ENCODE peak calls at places on chromosome 9, in six cellular contexts. One of them, this sample, is unnamed.

GRCh38 chr9:68704804-68705635 is at the start of gene PIP5K1B:
- DNase-seq in lung: peak; percentile 87
- DNase-seq in heart left ventricle: peak; percentile 84
- DNase-seq in tibial artery: peak; percentile 80
- DNase-seq in OCI-LY7: peak; percentile 92
- DNase-seq in kidney: peak; percentile 91
- DNase-seq in this sample: no peak

GRCh38 chr9:133679056-133679455 is 42.9 kb downstream of the DBH start:
- DNase-seq in lung: no peak
- DNase-seq in heart left ventricle: peak; percentile 22
- DNase-seq in tibial artery: no peak
- DNase-seq in kidney: peak; percentile 66
- DNase-seq in OCI-LY7: no peak
- DNase-seq in this sample: no peak

GRCh38 chr9:76787677-76788076 is 23.4 kb downstream of the PCA3 start:
- DNase-seq in tibial artery: no peak
- DNase-seq in heart left ventricle: no peak
- DNase-seq in lung: no peak
- DNase-seq in kidney: no peak
- DNase-seq in OCI-LY7: no peak
- DNase-seq in this sample: no peak

GRCh38 chr9:4315582-4316215 is 15.8 kb upstream of the GLIS3 start:
- DNase-seq in lung: peak; percentile 71
- DNase-seq in OCI-LY7: peak; percentile 61
- DNase-seq in heart left ventricle: peak; percentile 80
- DNase-seq in kidney: peak; percentile 87
- DNase-seq in tibial artery: peak; percentile 81
- DNase-seq in this sample: peak; percentile 55

GRCh38 chr9:135308809-135309762 is 170.5 kb upstream of the PPP1R26 start:
- DNase-seq in tibial artery: no peak
- DNase-seq in OCI-LY7: no peak
- DNase-seq in lung: no peak
- DNase-seq in heart left ventricle: no peak
- DNase-seq in kidney: no peak
- DNase-seq in this sample: no peak

GRCh38 chr9:105405514-105406131 is 42.2 kb upstream of the FSD1L start:
- DNase-seq in tibial artery: no peak
- DNase-seq in lung: no peak
- DNase-seq in OCI-LY7: peak; percentile 71
- DNase-seq in kidney: no peak
- DNase-seq in heart left ventricle: no peak
- DNase-seq in this sample: peak; percentile 73

GRCh38 chr9:36974731-36975130 is 59.3 kb downstream of the PAX5 start:
- DNase-seq in heart left ventricle: no peak
- DNase-seq in tibial artery: no peak
- DNase-seq in kidney: no peak
- DNase-seq in OCI-LY7: no peak
- DNase-seq in lung: no peak
- DNase-seq in this sample: no peak

GRCh38 chr9:123287639-123288038 is 19.3 kb upstream of the STRBP start:
- DNase-seq in heart left ventricle: no peak
- DNase-seq in lung: no peak
- DNase-seq in OCI-LY7: no peak
- DNase-seq in kidney: no peak
- DNase-seq in tibial artery: no peak
- DNase-seq in this sample: no peak

GRCh38 chr9:120439147-120439546 is 140.8 kb downstream of the CDK5RAP2 start:
- DNase-seq in lung: no peak
- DNase-seq in kidney: no peak
- DNase-seq in OCI-LY7: peak; percentile 25
- DNase-seq in heart left ventricle: no peak
- DNase-seq in tibial artery: no peak
- DNase-seq in this sample: no peak

GRCh38 chr9:85402541-85402940 is 339.2 kb downstream of the AGTPBP1 start:
- DNase-seq in OCI-LY7: no peak
- DNase-seq in tibial artery: no peak
- DNase-seq in heart left ventricle: no peak
- DNase-seq in lung: no peak
- DNase-seq in kidney: no peak
- DNase-seq in this sample: no peak

GRCh38 chr9:124220551-124221451 is 36.9 kb upstream of the NEK6 start:
- DNase-seq in heart left ventricle: peak; percentile 46
- DNase-seq in lung: no peak
- DNase-seq in kidney: peak; percentile 46
- DNase-seq in tibial artery: peak; percentile 73
- DNase-seq in OCI-LY7: no peak
- DNase-seq in this sample: no peak

GRCh38 chr9:87223397-87224246 is 274.0 kb upstream of the DAPK1 start:
- DNase-seq in tibial artery: no peak
- DNase-seq in kidney: no peak
- DNase-seq in heart left ventricle: no peak
- DNase-seq in lung: no peak
- DNase-seq in OCI-LY7: no peak
- DNase-seq in this sample: no peak

GRCh38 chr9:82799300-82799699 is 263.6 kb downstream of the RASEF start:
- DNase-seq in OCI-LY7: no peak
- DNase-seq in heart left ventricle: no peak
- DNase-seq in tibial artery: no peak
- DNase-seq in kidney: no peak
- DNase-seq in lung: no peak
- DNase-seq in this sample: no peak

GRCh38 chr9:131238402-131239021 is 37.8 kb downstream of the FAM78A start:
- DNase-seq in heart left ventricle: peak; percentile 81
- DNase-seq in OCI-LY7: no peak
- DNase-seq in tibial artery: peak; percentile 59
- DNase-seq in kidney: peak; percentile 79
- DNase-seq in lung: no peak
- DNase-seq in this sample: no peak

GRCh38 chr9:124840300-124840833 is 12.9 kb upstream of the WDR38 start:
- DNase-seq in heart left ventricle: peak; percentile 38
- DNase-seq in tibial artery: no peak
- DNase-seq in kidney: peak; percentile 63
- DNase-seq in lung: no peak
- DNase-seq in OCI-LY7: no peak
- DNase-seq in this sample: no peak

GRCh38 chr9:30198463-30199309 is 2185.8 kb upstream of the ACO1 start:
- DNase-seq in OCI-LY7: no peak
- DNase-seq in kidney: no peak
- DNase-seq in lung: no peak
- DNase-seq in heart left ventricle: no peak
- DNase-seq in tibial artery: no peak
- DNase-seq in this sample: no peak

GRCh38 chr9:92746567-92747458 is 17.8 kb downstream of the BICD2 start:
- DNase-seq in tibial artery: no peak
- DNase-seq in lung: no peak
- DNase-seq in kidney: peak; percentile 37
- DNase-seq in OCI-LY7: no peak
- DNase-seq in heart left ventricle: no peak
- DNase-seq in this sample: no peak

GRCh38 chr9:34655394-34655793 is 3.4 kb downstream of the IL11RA start:
- DNase-seq in heart left ventricle: no peak
- DNase-seq in tibial artery: no peak
- DNase-seq in lung: no peak
- DNase-seq in OCI-LY7: no peak
- DNase-seq in kidney: no peak
- DNase-seq in this sample: no peak

GRCh38 chr9:86368871-86369521 is 14.8 kb upstream of the TUT7 start:
- DNase-seq in heart left ventricle: no peak
- DNase-seq in kidney: no peak
- DNase-seq in OCI-LY7: no peak
- DNase-seq in lung: no peak
- DNase-seq in tibial artery: no peak
- DNase-seq in this sample: no peak

GRCh38 chr9:91790912-91791311 is 159.1 kb downstream of the ROR2 start:
- DNase-seq in heart left ventricle: no peak
- DNase-seq in tibial artery: no peak
- DNase-seq in OCI-LY7: no peak
- DNase-seq in kidney: no peak
- DNase-seq in lung: no peak
- DNase-seq in this sample: no peak

GRCh38 chr9:90340421-90340820 is 302.2 kb downstream of the DIRAS2 start:
- DNase-seq in kidney: no peak
- DNase-seq in OCI-LY7: no peak
- DNase-seq in tibial artery: no peak
- DNase-seq in lung: no peak
- DNase-seq in heart left ventricle: no peak
- DNase-seq in this sample: no peak

GRCh38 chr9:93648181-93648580 is 71.8 kb downstream of the PHF2 start:
- DNase-seq in tibial artery: peak; percentile 33
- DNase-seq in heart left ventricle: no peak
- DNase-seq in OCI-LY7: no peak
- DNase-seq in kidney: no peak
- DNase-seq in lung: no peak
- DNase-seq in this sample: no peak

GRCh38 chr9:24436761-24437160 is 108.9 kb downstream of the IZUMO3 start:
- DNase-seq in OCI-LY7: no peak
- DNase-seq in heart left ventricle: no peak
- DNase-seq in tibial artery: no peak
- DNase-seq in kidney: no peak
- DNase-seq in lung: no peak
- DNase-seq in this sample: no peak

DNA sequence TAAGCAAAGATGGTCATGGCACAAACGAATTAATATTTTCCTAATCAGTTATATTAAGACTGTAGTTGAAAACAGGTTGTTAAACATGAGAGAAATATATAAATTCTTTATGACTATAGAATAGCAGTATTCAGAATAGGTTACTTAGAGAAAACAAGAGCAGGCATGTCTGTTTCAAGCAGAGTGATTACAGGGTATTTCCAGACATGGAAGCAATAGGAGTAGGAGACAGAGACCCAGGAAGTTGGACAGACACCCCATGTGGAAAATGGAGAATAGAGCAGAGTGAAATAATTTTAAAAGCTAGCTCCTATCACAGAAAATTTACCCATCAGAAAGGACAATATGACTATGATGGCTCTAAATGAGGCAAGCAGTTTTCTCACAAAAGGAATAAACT is 111.5 kb downstream of the IZUMO3 start:
- DNase-seq in tibial artery: no peak
- DNase-seq in kidney: no peak
- DNase-seq in heart left ventricle: no peak
- DNase-seq in lung: no peak
- DNase-seq in OCI-LY7: no peak
- DNase-seq in this sample: no peak
- H3K9me3 ChIP-seq in tibial artery: no peaks in the 10 kb centered on the region
- H3K9me3 ChIP-seq in kidney: no peaks in the 10 kb centered on the region
- H3K9me3 ChIP-seq in heart left ventricle: peaks cover 8% of the 10 kb centered on the region
- H3K9me3 ChIP-seq in lung: no peaks in the 10 kb centered on the region
- H3K9me3 ChIP-seq in OCI-LY7: no peaks in the 10 kb centered on the region
- H3K9me3 ChIP-seq in this sample: peaks cover 6% of the 10 kb centered on the region

DNA sequence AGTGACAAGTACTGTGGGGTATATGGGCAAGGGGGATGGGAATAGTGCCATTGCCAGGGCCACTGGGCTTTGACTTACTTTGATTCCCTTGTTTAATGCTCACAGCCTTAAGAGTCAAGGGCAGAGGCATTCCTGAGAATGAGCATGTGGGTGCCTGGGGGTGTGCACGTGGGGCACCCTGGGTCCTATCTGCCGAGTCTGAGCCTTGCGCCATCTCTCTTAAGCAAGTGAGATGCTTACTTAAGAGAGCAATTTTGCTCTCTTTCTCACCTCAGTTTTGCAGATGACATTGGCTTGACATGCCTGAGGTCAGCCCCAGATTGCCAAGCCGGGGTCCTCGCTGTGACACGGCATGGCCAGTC is 28.6 kb upstream of the DAB2IP start:
- DNase-seq in heart left ventricle: no peak
- DNase-seq in lung: no peak
- DNase-seq in OCI-LY7: no peak
- DNase-seq in tibial artery: no peak
- DNase-seq in kidney: no peak
- DNase-seq in this sample: no peak
- H3K27ac ChIP-seq in heart left ventricle: peak overlapping the region; percentile 18
- H3K27ac ChIP-seq in lung: no peak overlapping the region
- H3K27ac ChIP-seq in OCI-LY7: no peak overlapping the region
- H3K27ac ChIP-seq in tibial artery: no peak overlapping the region
- H3K27ac ChIP-seq in kidney: peak overlapping the region; percentile 96
- H3K27ac ChIP-seq in this sample: no peak overlapping the region

GRCh38 chr9:98312365-98312764 is 56.9 kb upstream of the TBC1D2 start:
- DNase-seq in OCI-LY7: no peak
- DNase-seq in tibial artery: no peak
- DNase-seq in heart left ventricle: no peak
- DNase-seq in kidney: no peak
- DNase-seq in lung: no peak
- DNase-seq in this sample: no peak
- H3K9me3 ChIP-seq in OCI-LY7: no peaks in the 10 kb centered on the region
- H3K9me3 ChIP-seq in tibial artery: no peaks in the 10 kb centered on the region
- H3K9me3 ChIP-seq in heart left ventricle: no peaks in the 10 kb centered on the region
- H3K9me3 ChIP-seq in kidney: no peaks in the 10 kb centered on the region
- H3K9me3 ChIP-seq in lung: no peaks in the 10 kb centered on the region
- H3K9me3 ChIP-seq in this sample: no peaks in the 10 kb centered on the region

DNA sequence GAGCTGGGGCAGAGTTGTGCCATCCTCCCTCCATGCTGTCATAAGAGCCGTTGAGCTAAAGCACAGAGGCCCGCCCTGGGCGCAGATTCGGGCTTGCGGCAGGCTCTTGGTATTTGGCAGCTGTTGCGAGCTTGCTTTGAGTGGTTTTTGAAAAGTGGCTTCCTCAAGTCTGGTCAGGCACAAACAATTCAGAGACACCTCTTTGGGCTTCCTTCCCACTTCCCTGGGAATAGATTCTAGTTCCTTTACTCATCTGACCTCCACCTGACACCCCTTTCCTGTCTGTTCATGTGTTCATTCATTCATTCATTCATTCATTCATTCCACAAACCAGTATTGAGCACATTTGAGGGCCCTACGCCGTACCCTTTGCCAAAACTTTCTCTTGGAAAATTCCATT is 27.4 kb downstream of the NCS1 start:
- DNase-seq in OCI-LY7: no peak
- DNase-seq in tibial artery: no peak
- DNase-seq in lung: no peak
- DNase-seq in heart left ventricle: no peak
- DNase-seq in kidney: no peak
- DNase-seq in this sample: no peak
- H3K27ac ChIP-seq in OCI-LY7: no peak overlapping the region
- H3K27ac ChIP-seq in tibial artery: peak overlapping the region; percentile 53
- H3K27ac ChIP-seq in lung: no peak overlapping the region
- H3K27ac ChIP-seq in heart left ventricle: no peak overlapping the region
- H3K27ac ChIP-seq in kidney: peak overlapping the region; percentile 66
- H3K27ac ChIP-seq in this sample: no peak overlapping the region

GRCh38 chr9:110864011-110864410 is 174.3 kb downstream of the LPAR1 start:
- DNase-seq in heart left ventricle: no peak
- DNase-seq in tibial artery: no peak
- DNase-seq in kidney: no peak
- DNase-seq in OCI-LY7: no peak
- DNase-seq in lung: no peak
- DNase-seq in this sample: no peak
- H3K9me3 ChIP-seq in heart left ventricle: peaks cover 6% of the 10 kb centered on the region
- H3K9me3 ChIP-seq in tibial artery: peaks cover 4% of the 10 kb centered on the region
- H3K9me3 ChIP-seq in kidney: peaks cover 19% of the 10 kb centered on the region
- H3K9me3 ChIP-seq in OCI-LY7: peaks cover 5% of the 10 kb centered on the region
- H3K9me3 ChIP-seq in lung: peaks cover 5% of the 10 kb centered on the region
- H3K9me3 ChIP-seq in this sample: no peaks in the 10 kb centered on the region

GRCh38 chr9:128056887-128057723 is 10.0 kb downstream of the NAIF1 start:
- DNase-seq in heart left ventricle: no peak
- DNase-seq in lung: no peak
- DNase-seq in OCI-LY7: no peak
- DNase-seq in tibial artery: no peak
- DNase-seq in kidney: peak; percentile 54
- DNase-seq in this sample: no peak
- H3K27ac ChIP-seq in heart left ventricle: no peak overlapping the region
- H3K27ac ChIP-seq in lung: no peak overlapping the region
- H3K27ac ChIP-seq in OCI-LY7: no peak overlapping the region
- H3K27ac ChIP-seq in tibial artery: peak overlapping the region; percentile 86
- H3K27ac ChIP-seq in kidney: peak overlapping the region; percentile 60
- H3K27ac ChIP-seq in this sample: no peak overlapping the region